ENCODE peak calls at places on chromosomes 2 and 18, in four cellular contexts. A, C, B and Y are unnamed samples.
A peak's percentile ranks its signal among the peaks of the same experiment; 100 is the strongest.

GRCh38 chr18:23068692-23069305 is 66.5 kb upstream of the CABLES1 start:
- DNase-seq in A (no peak), C (no peak), B (no peak), Y (no peak)

GRCh38 chr2:120898961-120899360 is 163.3 kb downstream of the GLI2 start:
- DNase-seq in A (no peak), C (no peak), B (no peak), Y (no peak)

GRCh38 chr2:241686322-241686648 is 330 bp downstream of the DTYMK start:
- DNase-seq in A (no peak), C (no peak), B (no peak), Y (no peak)

GRCh38 chr18:11696451-11696850 is 7.4 kb downstream of the GNAL start:
- DNase-seq in A (no peak), C (no peak), B (no peak), Y (no peak)

GRCh38 chr2:118016911-118017310 is 3.0 kb upstream of the CCDC93 start:
- DNase-seq in A (no peak), C (no peak), B (no peak), Y (no peak)

GRCh38 chr18:48868468-48869466 is 82.0 kb downstream of the SMAD7 start:
- DNase-seq in A (peak; percentile 10), C (no peak), B (no peak), Y (no peak)

GRCh38 chr2:240864475-240864874 is 4.1 kb upstream of the AGXT start:
- DNase-seq in A (no peak), C (no peak), B (no peak), Y (no peak)

GRCh38 chr2:181971032-181971431 is 14.6 kb upstream of the PPP1R1C start:
- DNase-seq in A (no peak), C (no peak), B (no peak), Y (no peak)

GRCh38 chr2:70558195-70558808 is 4.7 kb upstream of the TGFA start:
- DNase-seq in A (no peak), C (no peak), B (no peak), Y (no peak)

GRCh38 chr2:120447122-120447785 is 101.3 kb downstream of the INHBB start:
- DNase-seq in A (peak; percentile 17), C (peak; percentile 58), B (peak; percentile 36), Y (no peak)

DNA sequence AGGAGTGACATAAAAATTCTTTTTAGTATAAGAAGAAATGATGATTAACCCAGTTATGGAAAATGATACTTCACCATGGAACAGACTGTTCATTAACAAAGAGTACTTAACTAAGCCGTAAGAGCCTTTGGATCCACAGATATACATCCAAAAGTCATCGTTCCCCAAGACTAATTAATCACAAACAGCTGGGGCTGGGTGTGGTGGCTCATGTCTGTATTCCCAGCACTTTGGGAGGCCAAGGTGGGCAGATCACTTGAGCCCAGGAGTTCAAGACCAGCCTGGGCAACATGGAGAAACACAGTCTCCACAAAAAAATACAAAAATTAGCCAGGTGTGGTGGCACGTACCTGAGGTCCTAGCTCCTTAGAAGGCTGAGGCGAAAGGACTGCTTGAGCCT is 36.2 kb downstream of the LPIN2 start:
- DNase-seq in A (no peak), C (no peak), B (no peak), Y (no peak)
- H3K4me1 ChIP-seq in A (peaks cover 25% of the 10 kb centered on the region), C (peaks cover 64% of the 10 kb centered on the region), B (peaks cover 65% of the 10 kb centered on the region), Y (peaks cover 88% of the 10 kb centered on the region)

DNA sequence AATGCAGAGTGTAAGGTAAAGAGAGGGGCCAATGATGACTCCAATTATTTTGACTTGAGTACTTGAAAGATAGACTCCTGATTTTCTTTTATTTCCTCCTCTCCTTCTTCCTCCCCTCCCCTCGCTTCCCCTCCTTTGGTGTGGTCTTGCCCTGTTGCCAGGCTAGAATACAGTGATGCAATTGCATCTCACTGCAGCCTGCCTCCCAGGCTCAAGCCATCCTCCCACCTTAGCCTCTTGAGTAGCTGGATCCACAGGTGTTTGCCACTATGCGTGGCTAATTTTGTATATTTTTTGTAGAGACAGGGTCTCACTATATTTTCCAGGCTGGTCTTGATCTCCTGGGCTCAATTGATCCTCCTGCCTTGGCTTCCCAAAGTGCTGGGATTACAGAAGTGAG is 2.3 kb downstream of the DGUOK start:
- DNase-seq in A (no peak), C (no peak), B (no peak), Y (no peak)
- H3K4me1 ChIP-seq in A (peaks cover 39% of the 10 kb centered on the region), C (peaks cover 52% of the 10 kb centered on the region), B (peaks cover 21% of the 10 kb centered on the region), Y (peaks cover 59% of the 10 kb centered on the region)

GRCh38 chr2:189018636-189019035 is 44.5 kb downstream of the COL3A1 start:
- DNase-seq in A (no peak), C (no peak), B (no peak), Y (no peak)
- H3K4me1 ChIP-seq in A (no peaks in the 10 kb centered on the region), C (no peaks in the 10 kb centered on the region), B (no peaks in the 10 kb centered on the region), Y (peaks cover 4% of the 10 kb centered on the region)

GRCh38 chr2:60515751-60516226 is 37.7 kb downstream of the BCL11A start:
- DNase-seq in A (peak; percentile 40), C (no peak), B (no peak), Y (no peak)
- H3K4me1 ChIP-seq in A (peaks cover 35% of the 10 kb centered on the region), C (no peaks in the 10 kb centered on the region), B (peaks cover 6% of the 10 kb centered on the region), Y (peaks cover 67% of the 10 kb centered on the region)

DNA sequence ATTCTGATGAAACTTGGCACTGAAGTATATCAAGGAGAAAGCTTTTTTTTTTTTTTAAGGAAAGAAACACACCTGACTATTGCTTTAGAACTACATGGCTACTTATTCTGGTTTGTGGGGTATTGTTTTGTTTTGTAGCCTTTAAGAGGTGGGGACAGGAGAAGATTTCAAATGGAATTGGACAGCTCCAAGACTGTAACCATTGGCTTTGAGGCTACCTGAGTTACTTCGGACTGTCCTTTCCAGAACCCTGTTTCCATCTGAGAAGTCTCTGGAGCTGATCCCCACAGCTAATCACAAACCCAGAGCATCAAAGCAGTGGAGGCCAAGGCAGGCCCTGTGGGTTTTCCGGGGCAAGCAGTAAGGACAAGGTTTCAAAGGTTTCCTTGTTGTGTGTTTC is 4.7 kb downstream of the CDC42EP3 start:
- DNase-seq in A (no peak), C (no peak), B (no peak), Y (no peak)
- H3K4me1 ChIP-seq in A (peaks cover 16% of the 10 kb centered on the region), C (peaks cover 26% of the 10 kb centered on the region), B (peaks cover 72% of the 10 kb centered on the region), Y (peaks cover 96% of the 10 kb centered on the region)

GRCh38 chr18:58341913-58342312 is 287.0 kb downstream of the ALPK2 start:
- DNase-seq in A (no peak), C (no peak), B (no peak), Y (no peak)
- H3K4me1 ChIP-seq in A (no peaks in the 10 kb centered on the region), C (peaks cover 13% of the 10 kb centered on the region), B (peaks cover 9% of the 10 kb centered on the region), Y (peaks cover 54% of the 10 kb centered on the region)

GRCh38 chr18:26549103-26549485 is 741 bp upstream of the KCTD1 start:
- DNase-seq in A (peak; percentile 46), C (peak; percentile 43), B (peak; percentile 70), Y (peak; percentile 16)

GRCh38 chr18:26546875-26547301 is 1.5 kb downstream of the KCTD1 start:
- DNase-seq in A (no peak), C (peak; percentile 19), B (no peak), Y (no peak)

GRCh38 chr18:26549486-26550435 is 1.4 kb upstream of the KCTD1 start:
- DNase-seq in A (peak; percentile 81), C (peak; percentile 80), B (peak; percentile 84), Y (peak; percentile 73)

GRCh38 chr18:26547302-26548143 is 830 bp downstream of the KCTD1 start:
- DNase-seq in A (no peak), C (peak; percentile 63), B (peak; percentile 86), Y (peak; percentile 69)

DNA sequence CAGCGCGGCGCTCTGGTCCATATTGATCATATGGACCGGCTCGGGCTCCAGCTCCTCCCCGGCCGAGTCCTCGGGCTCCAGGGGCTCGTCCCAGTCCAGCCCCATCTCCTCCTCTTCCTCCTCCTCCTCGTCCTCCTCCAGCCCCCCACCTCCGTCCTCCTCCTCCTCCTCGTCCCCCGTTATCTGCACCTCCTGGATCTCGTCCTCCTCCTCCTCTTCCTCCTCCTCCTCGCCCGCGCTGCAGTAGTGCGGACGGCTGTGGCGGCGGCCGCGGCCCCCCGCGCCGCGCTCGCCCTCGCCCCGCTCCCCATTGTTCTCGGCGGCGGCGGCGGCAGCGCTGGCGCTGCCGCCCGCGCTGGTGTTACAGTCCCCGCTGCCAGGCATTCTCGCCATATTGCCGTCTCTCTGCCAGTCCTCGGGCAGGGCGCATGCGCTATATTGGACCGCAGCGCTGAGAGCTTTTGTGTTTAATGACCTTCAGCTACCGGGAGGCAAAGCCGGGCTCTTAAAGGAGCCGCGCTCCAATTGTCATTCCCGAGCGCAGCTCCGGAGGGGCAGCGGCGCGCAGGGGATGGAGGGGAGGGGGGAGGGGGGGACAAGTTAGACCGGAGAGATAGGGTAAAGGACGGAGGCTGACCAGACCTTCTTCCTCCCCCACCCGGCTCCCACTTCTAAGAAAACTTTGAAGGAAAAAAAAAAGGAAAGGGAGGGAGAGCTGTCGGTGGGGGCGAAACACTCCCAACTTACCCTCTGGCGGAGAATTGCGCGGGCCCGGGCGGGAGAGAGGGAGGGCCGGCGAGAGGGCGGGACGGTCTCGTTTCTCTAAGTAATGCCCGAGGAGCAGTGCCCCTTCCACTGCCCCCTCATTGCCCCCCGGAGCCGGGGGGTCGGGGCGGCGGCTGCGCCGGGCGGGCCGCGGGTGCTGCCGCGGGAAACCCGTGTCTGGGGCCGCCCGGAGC is at the start of gene KCTD1:
- DNase-seq in A (peak; percentile 80), C (peak; percentile 86), B (peak; percentile 89), Y (peak; percentile 82)
- H3K4me1 ChIP-seq in A (peaks cover 47% of the 10 kb centered on the region), C (peaks cover 51% of the 10 kb centered on the region), B (peaks cover 25% of the 10 kb centered on the region), Y (peaks cover 73% of the 10 kb centered on the region)

DNA sequence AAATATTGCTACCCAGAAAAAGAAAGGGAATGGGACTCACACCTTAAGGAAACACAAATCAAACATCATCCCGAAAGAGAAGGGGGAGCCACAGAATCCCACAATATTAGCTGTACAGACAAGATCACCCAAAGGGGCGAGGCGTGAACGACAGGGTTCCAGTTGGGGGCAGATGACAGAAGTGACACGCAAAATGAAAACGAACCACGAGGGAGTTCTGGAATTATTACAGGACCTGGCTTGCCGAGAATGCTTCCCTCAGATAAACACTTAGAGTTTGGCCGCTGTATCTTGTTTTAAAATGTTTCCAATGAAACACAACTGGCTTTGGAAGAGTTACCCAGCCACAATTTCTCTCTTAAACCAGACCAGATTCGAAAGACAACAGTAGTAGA is 60.4 kb downstream of the C2orf76 start:
- DNase-seq in A (no peak), C (no peak), B (no peak), Y (no peak)
- H3K4me1 ChIP-seq in A (peaks cover 7% of the 10 kb centered on the region), C (no peaks in the 10 kb centered on the region), B (no peaks in the 10 kb centered on the region), Y (peaks cover 36% of the 10 kb centered on the region)